ENCODE peak calls at places on chromosomes 2 and 18, in seven cellular contexts. Q is EL, U is neuronal stem cell, K is left cardiac atrium, Y is NCI-H1092 treated with DMSO at 0.1 percent for 48 hours, H is T-cell, M is Ammon's horn. D is an unnamed sample.

GRCh38 chr2:179165356-179166000 is 99.2 kb downstream of the SESTD1 start:
- DNase-seq in Q (no peak), U (no peak), K (no peak), Y (no peak), H (no peak), M (no peak), D (no peak)

GRCh38 chr18:59419386-59419785 is 60.3 kb upstream of the LMAN1 start:
- DNase-seq in Q (peak; percentile 18), U (no peak), K (no peak), Y (peak; percentile 66), H (no peak), M (no peak), D (no peak)

GRCh38 chr2:3631161-3631850 is 26.7 kb upstream of the ALLC start:
- DNase-seq in Q (no peak), U (no peak), K (no peak), Y (no peak), H (no peak), M (no peak), D (no peak)

GRCh38 chr2:32136097-32136496 is 29.6 kb upstream of the SLC30A6 start:
- DNase-seq in Q (peak; percentile 37), U (no peak), K (no peak), Y (no peak), H (no peak), M (no peak), D (no peak)

GRCh38 chr18:3983351-3983969 is 471.6 kb downstream of the DLGAP1 start:
- DNase-seq in Q (peak; percentile 75), U (no peak), K (no peak), Y (no peak), H (no peak), M (peak; percentile 19), D (no peak)

GRCh38 chr2:46260305-46260704 is 36.9 kb upstream of the EPAS1 start:
- DNase-seq in Q (no peak), U (no peak), K (no peak), Y (no peak), H (no peak), M (no peak), D (no peak)

GRCh38 chr2:191838526-191838925 is 8.4 kb downstream of the CAVIN2 start:
- DNase-seq in Q (no peak), U (no peak), K (no peak), Y (no peak), H (no peak), M (no peak), D (no peak)

GRCh38 chr18:62982600-62983251 is 267.4 kb downstream of the PHLPP1 start:
- DNase-seq in Q (peak; percentile 60), U (peak; percentile 55), K (peak; percentile 54), Y (peak; percentile 60), H (peak; percentile 45), M (peak; percentile 88), D (no peak)

GRCh38 chr2:207258191-207258991 is 92.6 kb upstream of the KLF7 start:
- DNase-seq in Q (peak; percentile 100), U (no peak), K (peak; percentile 75), Y (peak; percentile 41), H (no peak), M (peak; percentile 57), D (peak; percentile 84)

GRCh38 chr2:80058562-80058961 is 246.0 kb downstream of the LRRTM1 start:
- DNase-seq in Q (no peak), U (no peak), K (no peak), Y (no peak), H (no peak), M (no peak), D (no peak)

GRCh38 chr2:165126244-165126643 is 77.6 kb downstream of the SCN3A start:
- DNase-seq in Q (no peak), U (no peak), K (no peak), Y (no peak), H (no peak), M (no peak), D (no peak)

GRCh38 chr2:37348155-37348554 is 3.7 kb downstream of the QPCT start:
- DNase-seq in Q (no peak), U (no peak), K (no peak), Y (no peak), H (no peak), M (no peak), D (no peak)

GRCh38 chr2:128464456-128464855 is 145.8 kb upstream of the HS6ST1 start:
- DNase-seq in Q (no peak), U (no peak), K (no peak), Y (no peak), H (no peak), M (no peak), D (no peak)

GRCh38 chr2:2523395-2524339 is 192.6 kb upstream of the MYT1L start:
- DNase-seq in Q (no peak), U (no peak), K (no peak), Y (no peak), H (no peak), M (peak; percentile 35), D (no peak)

GRCh38 chr2:144201868-144202468 is 318.0 kb downstream of the ZEB2 start:
- DNase-seq in Q (peak; percentile 48), U (no peak), K (no peak), Y (no peak), H (no peak), M (no peak), D (no peak)

GRCh38 chr2:239762742-239763269 is 262.3 kb downstream of the NDUFA10 start:
- DNase-seq in Q (no peak), U (no peak), K (no peak), Y (no peak), H (no peak), M (peak; percentile 35), D (no peak)

GRCh38 chr18:49813071-49813320 is 337 bp downstream of the ACAA2 start:
- DNase-seq in Q (peak; percentile 41), U (no peak), K (peak; percentile 41), Y (peak; percentile 84), H (no peak), M (peak; percentile 37), D (peak; percentile 60)

D was measured in mucosa of descending colon.